ENCODE peak calls at places on chromosomes 5 and 9, in ten cellular contexts. G is heart left ventricle, C is stomach, X is HCT116, D is left ventricle myocardium inferior, R is A549, F is tibial nerve, V is lower leg skin, A is uterus, O is mammary epithelial cell. M is an unnamed sample.
A peak's percentile ranks its signal among the peaks of the same experiment; 100 is the strongest.

GRCh38 chr5:107652839-107653607 is 17.7 kb downstream of the EFNA5 start:
- DNase-seq in C (peak; percentile 27), A (no peak), V (no peak), G (no peak), R (no peak), F (no peak), D (no peak), O (no peak), X (no peak), M (no peak)

GRCh38 chr5:43967165-43967564 is 364.2 kb downstream of the NNT start:
- DNase-seq in D (no peak), G (no peak), V (no peak), C (no peak), X (no peak), R (no peak), F (no peak), O (no peak), A (no peak), M (no peak)

GRCh38 chr5:101212942-101213514 is 309.9 kb upstream of the ST8SIA4 start:
- DNase-seq in O (no peak), D (no peak), R (no peak), V (no peak), A (no peak), C (no peak), G (no peak), X (no peak), F (no peak), M (no peak)

GRCh38 chr5:163914911-163915310 is 409.5 kb downstream of the MAT2B start:
- DNase-seq in C (no peak), F (no peak), O (no peak), X (no peak), R (no peak), G (no peak), V (no peak), A (no peak), D (no peak), M (no peak)

GRCh38 chr5:7078901-7079300 is 317.0 kb upstream of the ADCY2 start:
- DNase-seq in O (no peak), D (no peak), X (no peak), V (no peak), F (peak; percentile 36), R (peak; percentile 8), C (no peak), G (no peak), A (no peak), M (no peak)

GRCh38 chr5:158026248-158027031 is 167.5 kb upstream of the CLINT1 start:
- DNase-seq in C (no peak), G (no peak), O (no peak), V (peak; percentile 65), R (no peak), F (peak; percentile 60), D (no peak), X (no peak), A (peak; percentile 42), M (no peak)

GRCh38 chr9:115442054-115442453 is 324.1 kb upstream of the TNC start:
- DNase-seq in O (no peak), D (no peak), A (no peak), G (no peak), X (no peak), F (no peak), C (no peak), V (no peak), R (no peak), M (no peak)

GRCh38 chr5:54654211-54654610 is 136.7 kb downstream of the SNX18 start:
- DNase-seq in R (no peak), O (no peak), G (no peak), C (no peak), V (no peak), A (no peak), D (no peak), X (no peak), F (no peak), M (no peak)

GRCh38 chr5:1162729-1163128 is 38.7 kb upstream of the SLC6A19 start:
- DNase-seq in G (no peak), F (no peak), X (no peak), D (no peak), A (no peak), C (no peak), V (no peak), O (no peak), R (no peak), M (no peak)

GRCh38 chr9:74006935-74007334 is 490.2 kb upstream of the RORB start:
- DNase-seq in V (no peak), A (no peak), G (no peak), R (no peak), X (no peak), F (no peak), D (no peak), O (no peak), C (no peak), M (no peak)

GRCh38 chr9:113522419-113522818 is 58.9 kb downstream of the RGS3 start:
- DNase-seq in G (no peak), C (no peak), X (no peak), A (no peak), O (no peak), F (no peak), V (no peak), D (no peak), R (no peak), M (no peak)

GRCh38 chr9:8560560-8561525 is 761.3 kb upstream of the DMAC1 start:
- DNase-seq in C (no peak), F (no peak), V (no peak), R (peak; percentile 4), D (no peak), O (no peak), A (no peak), X (no peak), G (no peak), M (no peak)

GRCh38 chr5:123359866-123360569 is 63.2 kb downstream of the CEP120 start:
- DNase-seq in V (no peak), C (no peak), G (peak; percentile 12), D (no peak), R (no peak), A (peak; percentile 33), X (no peak), F (peak; percentile 15), O (no peak), M (no peak)

GRCh38 chr5:109695005-109695926 is 5.5 kb downstream of the MAN2A1 start:
- DNase-seq in O (no peak), D (no peak), A (no peak), V (no peak), R (no peak), G (no peak), C (no peak), F (no peak), X (no peak), M (no peak)

GRCh38 chr5:10594591-10595210 is 30.8 kb downstream of the ANKRD33B start:
- DNase-seq in O (no peak), D (no peak), C (no peak), R (no peak), A (no peak), G (no peak), V (no peak), X (no peak), F (no peak), M (no peak)

GRCh38 chr9:95316794-95317118 is 753 bp downstream of the FANCC start:
- DNase-seq in D (peak; percentile 67), F (peak; percentile 25), A (peak; percentile 37), R (peak; percentile 90), X (peak; percentile 45), O (peak; percentile 75), V (peak; percentile 17), G (peak; percentile 49), C (peak; percentile 66), M (no peak)

GRCh38 chr9:34334337-34334824 is 5.0 kb downstream of the NUDT2 start:
- DNase-seq in R (no peak), G (no peak), A (no peak), V (no peak), F (no peak), O (no peak), X (no peak), C (no peak), D (no peak), M (no peak)

GRCh38 chr9:136341042-136341655 is 13.8 kb downstream of the GPSM1 start:
- DNase-seq in X (no peak), D (peak; percentile 74), A (no peak), V (no peak), C (peak; percentile 41), G (no peak), F (no peak), R (no peak), O (no peak), M (no peak)

GRCh38 chr5:19240150-19240549 is 747.9 kb downstream of the CDH18 start:
- DNase-seq in C (no peak), A (no peak), G (no peak), X (no peak), D (no peak), V (no peak), F (no peak), O (peak; percentile 54), R (no peak), M (no peak)

GRCh38 chr9:134455951-134456739 is 129.9 kb downstream of the RXRA start:
- DNase-seq in A (peak; percentile 95), V (peak; percentile 82), X (peak; percentile 35), R (peak; percentile 64), D (peak; percentile 87), F (peak; percentile 92), O (peak; percentile 73), C (peak; percentile 61), G (peak; percentile 91), M (peak; percentile 90)
- H3K4me3 ChIP-seq in A (peak overlapping the region; percentile 21), V (no peak overlapping the region), X (no peak overlapping the region), R (no peak overlapping the region), D (peak overlapping the region; percentile 57), F (peak overlapping the region; percentile 20), O (no peak overlapping the region), C (peak overlapping the region; percentile 39), G (peak overlapping the region; percentile 41), M (peak overlapping the region; percentile 63)

GRCh38 chr9:75979362-75979761 is 88.9 kb downstream of the PCSK5 start:
- DNase-seq in C (no peak), G (no peak), O (no peak), X (no peak), R (peak; percentile 43), F (no peak), A (no peak), V (no peak), D (no peak), M (no peak)
- TF ChIP-seq CTCF in C (no peak), G (peak; percentile 15), O (peak; percentile 47), X (peak; percentile 52), R (peak; percentile 20), F (no peak), A (no peak), V (no peak), D (peak; percentile 28), M (no peak)

GRCh38 chr5:32964246-32964645 is 253.1 kb downstream of the NPR3 start:
- DNase-seq in A (no peak), O (peak; percentile 24), R (no peak), D (no peak), V (no peak), X (no peak), G (no peak), C (no peak), F (no peak), M (no peak)
- H3K4me3 ChIP-seq in A (no peak overlapping the region), O (no peak overlapping the region), R (no peak overlapping the region), D (no peak overlapping the region), V (no peak overlapping the region), X (no peak overlapping the region), G (no peak overlapping the region), C (no peak overlapping the region), F (no peak overlapping the region), M (no peak overlapping the region)

DNA sequence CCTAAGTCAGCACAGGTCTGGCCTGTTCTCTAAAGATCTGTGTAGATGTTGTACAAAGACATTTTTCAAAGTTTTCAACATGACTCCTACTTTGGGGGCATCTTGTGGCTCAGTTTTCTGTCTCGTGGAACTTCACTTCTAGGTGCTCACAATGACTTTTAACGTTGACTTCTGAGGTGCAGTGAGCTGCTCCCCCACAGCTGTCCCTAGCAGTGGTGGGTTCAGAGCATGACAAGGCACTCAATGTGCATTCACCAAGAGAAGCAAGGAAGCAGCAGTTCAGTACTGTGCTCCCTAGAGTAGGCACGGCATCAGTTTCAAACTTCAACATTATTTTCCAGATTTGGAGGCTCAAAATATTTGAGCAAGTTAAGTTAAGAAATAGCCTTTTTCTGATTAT is 40.4 kb downstream of the TNFAIP8 start:
- DNase-seq in R (no peak), A (no peak), D (no peak), F (no peak), V (no peak), O (no peak), G (no peak), C (no peak), X (no peak), M (no peak)
- TF ChIP-seq CTCF in R (no peak), A (no peak), D (no peak), F (no peak), V (no peak), O (no peak), G (no peak), C (no peak), X (no peak), M (no peak)